ENCODE peak calls at places on chromosomes 12 and 14, in five cellular contexts. V is neural progenitor cell, J is adipocyte, D is IMR-90, I is endodermal cell. T is an unnamed sample.

GRCh38 chr14:63890553-63890952 is 37.7 kb downstream of the SYNE2 start:
- DNase-seq in V (no peak), J (no peak), D (no peak), I (no peak), T (no peak)

GRCh38 chr12:57715786-57716185 is 21.9 kb downstream of the OS9 start:
- DNase-seq in V (no peak), J (no peak), D (no peak), I (no peak), T (no peak)

GRCh38 chr12:122355702-122356101 is 66.8 kb downstream of the CLIP1 start:
- DNase-seq in V (no peak), J (no peak), D (no peak), I (peak), T (no peak)

GRCh38 chr12:227286-227915 is 13.4 kb upstream of the SLC6A12 start:
- DNase-seq in V (no peak), J (no peak), D (no peak), I (peak), T (no peak)

GRCh38 chr12:15778126-15778525 is 11.1 kb downstream of the EPS8 start:
- DNase-seq in V (no peak), J (no peak), D (no peak), I (no peak), T (no peak)

GRCh38 chr14:101707863-101708620 is 53.5 kb upstream of the PPP2R5C start:
- DNase-seq in V (no peak), J (no peak), D (no peak), I (peak), T (no peak)

GRCh38 chr14:24674204-24674970 is 40.4 kb upstream of the GZMB start:
- DNase-seq in V (no peak), J (no peak), D (no peak), I (no peak), T (peak)

GRCh38 chr14:72590577-72590976 is 303.3 kb downstream of the DPF3 start:
- DNase-seq in V (no peak), J (no peak), D (no peak), I (no peak), T (no peak)

GRCh38 chr14:64474041-64474440 is 8.7 kb downstream of the AKAP5 start:
- DNase-seq in V (no peak), J (no peak), D (no peak), I (no peak), T (no peak)

GRCh38 chr14:85762523-85762922 is 232.6 kb downstream of the FLRT2 start:
- DNase-seq in V (peak), J (no peak), D (no peak), I (no peak), T (no peak)

GRCh38 chr14:48253020-48253419 is 577.6 kb upstream of the MDGA2 start:
- DNase-seq in V (no peak), J (no peak), D (no peak), I (no peak), T (no peak)

GRCh38 chr12:40168001-40168400 is 56.8 kb upstream of the LRRK2 start:
- DNase-seq in V (no peak), J (no peak), D (no peak), I (no peak), T (no peak)

GRCh38 chr14:54347044-54347443 is 49.8 kb upstream of the CDKN3 start:
- DNase-seq in V (no peak), J (no peak), D (no peak), I (no peak), T (no peak)

GRCh38 chr14:93490001-93490400 is 59.3 kb downstream of the UNC79 start:
- DNase-seq in V (peak), J (no peak), D (no peak), I (no peak), T (no peak)

GRCh38 chr12:25025260-25025659 is 76.4 kb upstream of the BCAT1 start:
- DNase-seq in V (peak), J (no peak), D (no peak), I (no peak), T (peak)

GRCh38 chr12:94208433-94208921 is 60.1 kb downstream of the PLXNC1 start:
- DNase-seq in V (no peak), J (no peak), D (no peak), I (peak), T (peak)

GRCh38 chr12:125936502-125936901 is 871.3 kb downstream of the AACS start:
- DNase-seq in V (no peak), J (no peak), D (no peak), I (no peak), T (no peak)

GRCh38 chr12:53726946-53727309 is 324 bp downstream of the CALCOCO1 start:
- DNase-seq in V (peak), J (peak), D (peak), I (peak), T (peak)

GRCh38 chr12:125140239-125140917 is 75.1 kb downstream of the AACS start:
- DNase-seq in V (peak), J (no peak), D (no peak), I (peak), T (no peak)

GRCh38 chr14:59356298-59356697 is 108.9 kb downstream of the GPR135 start:
- DNase-seq in V (no peak), J (no peak), D (no peak), I (peak), T (peak)

GRCh38 chr14:81298911-81299310 is 78.2 kb upstream of the GTF2A1 start:
- DNase-seq in V (no peak), J (no peak), D (no peak), I (no peak), T (no peak)

DNA sequence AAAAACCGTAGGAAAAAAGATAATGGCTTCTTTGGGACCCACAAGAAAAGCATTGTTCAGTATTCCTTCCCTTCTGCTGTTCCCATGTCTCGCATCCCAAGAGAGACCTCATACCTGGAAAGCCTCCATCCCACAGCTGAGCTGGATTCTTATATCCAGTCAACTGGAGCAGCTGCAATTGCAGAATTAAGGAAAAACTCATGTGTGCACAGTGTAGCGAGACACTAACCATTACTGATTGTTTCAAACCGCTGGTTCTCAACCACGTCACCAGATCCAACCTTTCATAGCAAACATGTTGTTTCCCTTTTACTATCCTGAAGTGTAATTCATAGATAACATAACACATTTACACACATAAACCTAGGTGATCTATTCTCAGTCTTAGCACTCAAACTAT is 5.5 kb upstream of the RNASE10 start:
- DNase-seq in V (no peak), J (no peak), D (no peak), I (no peak), T (no peak)
- H3K4me3 ChIP-seq in V (no peak), J (no peak), D (no peak), I (no peak), T (no peak)

GRCh38 chr12:20852649-20853048 is 42.1 kb downstream of the SLCO1B3 start:
- DNase-seq in V (no peak), J (no peak), D (no peak), I (no peak), T (no peak)
- H3K9ac ChIP-seq in V (no peak), J (no peak), D (no peak), I (no peak), T (no peak)

GRCh38 chr12:109308534-109309440 is at the start of gene FOXN4:
- DNase-seq in V (peak), J (peak), D (no peak), I (peak), T (no peak)

GRCh38 chr12:109309441-109310246 is 560 bp upstream of the FOXN4 start:
- DNase-seq in V (peak), J (peak), D (no peak), I (no peak), T (no peak)

GRCh38 chr12:109305547-109305946 is 3.5 kb downstream of the FOXN4 start:
- DNase-seq in V (no peak), J (no peak), D (no peak), I (no peak), T (no peak)

GRCh38 chr12:109307051-109307450 is 2.0 kb downstream of the FOXN4 start:
- DNase-seq in V (no peak), J (no peak), D (no peak), I (peak), T (no peak)

GRCh38 chr12:109310247-109311125 is 1.4 kb upstream of the FOXN4 start:
- DNase-seq in V (peak), J (peak), D (no peak), I (peak), T (no peak)
- H3K4me3 ChIP-seq in V (peak), J (peak), D (no peak), I (peak), T (no peak)

GRCh38 chr14:90302529-90303303 is 29.0 kb downstream of the NRDE2 start:
- DNase-seq in V (no peak), J (no peak), D (no peak), I (peak), T (no peak)

GRCh38 chr14:90300649-90301048 is 31.1 kb downstream of the NRDE2 start:
- DNase-seq in V (no peak), J (peak), D (peak), I (no peak), T (peak)

GRCh38 chr14:90303382-90303943 is 28.3 kb downstream of the NRDE2 start:
- DNase-seq in V (no peak), J (no peak), D (no peak), I (no peak), T (no peak)

GRCh38 chr14:90301122-90301521 is 30.6 kb downstream of the NRDE2 start:
- DNase-seq in V (no peak), J (no peak), D (no peak), I (no peak), T (no peak)

DNA sequence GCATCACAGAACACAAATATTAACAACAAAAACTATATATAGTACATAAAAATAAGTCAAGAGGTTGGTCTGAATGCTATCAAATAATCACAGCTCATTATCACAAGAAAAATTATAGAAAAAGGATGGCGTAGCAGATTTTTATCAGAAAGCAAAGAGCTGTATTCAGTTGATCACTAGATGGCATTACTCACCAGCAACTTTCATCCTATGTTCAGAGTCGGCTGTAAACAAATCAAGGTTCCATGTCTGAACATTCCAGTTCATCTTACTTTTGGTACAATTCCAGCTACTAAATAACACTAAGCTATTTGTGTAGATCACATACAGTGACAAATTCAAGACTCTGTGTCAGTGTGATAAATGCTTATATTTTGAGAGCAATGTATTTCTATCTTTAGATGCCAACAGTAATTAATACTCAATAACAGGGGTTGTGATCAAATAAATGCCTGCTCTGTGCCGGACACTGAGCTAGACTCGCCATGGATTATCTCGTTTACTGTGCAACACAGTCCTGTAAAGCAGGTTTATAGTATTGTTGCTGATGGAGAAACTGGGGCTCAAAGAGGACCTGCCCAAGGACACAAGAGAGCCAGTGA is 30.1 kb downstream of the NRDE2 start:
- DNase-seq in V (peak), J (peak), D (peak), I (no peak), T (peak)
- H3K9ac ChIP-seq in V (no peak), J (no peak), D (no peak), I (no peak), T (no peak)

GRCh38 chr14:96999654-97000155 is 202.5 kb downstream of the VRK1 start:
- DNase-seq in V (no peak), J (no peak), D (no peak), I (peak), T (peak)

GRCh38 chr14:96997996-96998395 is 200.8 kb downstream of the VRK1 start:
- DNase-seq in V (no peak), J (no peak), D (no peak), I (peak), T (no peak)

GRCh38 chr14:97005908-97006307 is 208.7 kb downstream of the VRK1 start:
- DNase-seq in V (no peak), J (no peak), D (no peak), I (no peak), T (no peak)

GRCh38 chr14:96997269-96997668 is 200.1 kb downstream of the VRK1 start:
- DNase-seq in V (no peak), J (no peak), D (no peak), I (peak), T (no peak)

GRCh38 chr14:97002454-97002853 is 205.3 kb downstream of the VRK1 start:
- DNase-seq in V (no peak), J (no peak), D (no peak), I (no peak), T (no peak)
- H3K4me3 ChIP-seq in V (no peak), J (no peak), D (no peak), I (no peak), T (no peak)

T was measured in Karpas-422.